ENCODE peak calls at places on chromosomes 2 and 18, in five cellular contexts. K is GM23338, B is PC-3, F is neural progenitor cell, G is MM.1S. U is an unnamed sample. For H3F3A, the result is how much of the 10 kb centered on the place peaks cover.

GRCh38 chr2:204871246-204871953 is 326.1 kb downstream of the PARD3B start:
- DNase-seq in B (peak), F (peak), K (peak), G (no peak), U (no peak)

GRCh38 chr18:7601249-7601620 is 34.1 kb downstream of the PTPRM start:
- DNase-seq in F (no peak), B (peak), K (peak), G (peak), U (no peak)

GRCh38 chr2:143615617-143616016 is 486.4 kb downstream of the ARHGAP15 start:
- DNase-seq in F (no peak), B (no peak), G (no peak), K (no peak), U (no peak)

GRCh38 chr2:23286765-23287155 is 98.2 kb upstream of the KLHL29 start:
- DNase-seq in G (no peak), K (no peak), F (no peak), B (peak), U (no peak)

GRCh38 chr2:185127412-185127811 is 529.1 kb downstream of the ZNF804A start:
- DNase-seq in G (no peak), K (no peak), F (no peak), B (peak), U (no peak)

GRCh38 chr2:239246723-239247122 is 154.1 kb downstream of the HDAC4 start:
- DNase-seq in B (peak), G (no peak), F (no peak), K (no peak), U (peak)

GRCh38 chr18:62738638-62739037 is 23.3 kb downstream of the PHLPP1 start:
- DNase-seq in B (no peak), K (no peak), F (no peak), G (peak), U (no peak)

GRCh38 chr2:113342650-113343049 is 63.9 kb upstream of the PAX8 start:
- DNase-seq in K (no peak), G (no peak), F (no peak), B (no peak), U (no peak)

GRCh38 chr18:48790226-48790863 is 160.4 kb downstream of the SMAD7 start:
- DNase-seq in F (no peak), G (no peak), B (no peak), K (no peak), U (no peak)

GRCh38 chr2:166957686-166958085 is 69.4 kb downstream of the XIRP2 start:
- DNase-seq in B (no peak), K (no peak), G (no peak), F (no peak), U (no peak)

GRCh38 chr2:108884629-108885028 is 98.1 kb downstream of the CCDC138 start:
- DNase-seq in F (peak), G (no peak), K (peak), B (no peak), U (no peak)

GRCh38 chr2:240458900-240459391 is 23.5 kb downstream of the GPC1 start:
- DNase-seq in F (no peak), G (no peak), K (no peak), B (no peak), U (no peak)

GRCh38 chr2:30230855-30231725 is at the start of gene LBH:
- DNase-seq in F (peak), B (no peak), G (peak), K (peak), U (no peak)

GRCh38 chr2:30232801-30233130 is 1.4 kb downstream of the LBH start:
- DNase-seq in K (no peak), F (no peak), B (no peak), G (no peak), U (no peak)

GRCh38 chr2:30230479-30230854 is 867 bp upstream of the LBH start:
- DNase-seq in B (no peak), F (peak), K (peak), G (no peak), U (no peak)

GRCh38 chr2:30232027-30232800 is 880 bp downstream of the LBH start:
- DNase-seq in K (peak), F (peak), B (no peak), G (no peak), U (peak)

GRCh38 chr2:30231726-30232026 is 342 bp downstream of the LBH start:
- DNase-seq in G (no peak), F (no peak), K (no peak), B (no peak), U (no peak)
- TF ChIP-seq EZH2 in G (no peak), F (no peak), K (no peak), B (no peak), U (no peak)

GRCh38 chr2:215687149-215688031 is 251.5 kb upstream of the FN1 start:
- DNase-seq in B (no peak), G (no peak), K (no peak), F (no peak), U (no peak)
- H3F3A ChIP-seq in B (under half), G (under half), K (under half), F (under half), U (under half)

GRCh38 chr18:59264651-59265245 is 8.5 kb downstream of the RAX start:
- DNase-seq in F (peak), G (no peak), K (peak), B (no peak), U (no peak)

GRCh38 chr18:59266459-59266858 is 6.8 kb downstream of the RAX start:
- DNase-seq in B (no peak), F (no peak), K (no peak), G (no peak), U (no peak)

GRCh38 chr18:59264136-59264571 is 9.1 kb downstream of the RAX start:
- DNase-seq in G (no peak), F (peak), B (no peak), K (peak), U (no peak)

GRCh38 chr18:59266019-59266369 is 7.3 kb downstream of the RAX start:
- DNase-seq in G (no peak), B (no peak), K (peak), F (no peak), U (no peak)

DNA sequence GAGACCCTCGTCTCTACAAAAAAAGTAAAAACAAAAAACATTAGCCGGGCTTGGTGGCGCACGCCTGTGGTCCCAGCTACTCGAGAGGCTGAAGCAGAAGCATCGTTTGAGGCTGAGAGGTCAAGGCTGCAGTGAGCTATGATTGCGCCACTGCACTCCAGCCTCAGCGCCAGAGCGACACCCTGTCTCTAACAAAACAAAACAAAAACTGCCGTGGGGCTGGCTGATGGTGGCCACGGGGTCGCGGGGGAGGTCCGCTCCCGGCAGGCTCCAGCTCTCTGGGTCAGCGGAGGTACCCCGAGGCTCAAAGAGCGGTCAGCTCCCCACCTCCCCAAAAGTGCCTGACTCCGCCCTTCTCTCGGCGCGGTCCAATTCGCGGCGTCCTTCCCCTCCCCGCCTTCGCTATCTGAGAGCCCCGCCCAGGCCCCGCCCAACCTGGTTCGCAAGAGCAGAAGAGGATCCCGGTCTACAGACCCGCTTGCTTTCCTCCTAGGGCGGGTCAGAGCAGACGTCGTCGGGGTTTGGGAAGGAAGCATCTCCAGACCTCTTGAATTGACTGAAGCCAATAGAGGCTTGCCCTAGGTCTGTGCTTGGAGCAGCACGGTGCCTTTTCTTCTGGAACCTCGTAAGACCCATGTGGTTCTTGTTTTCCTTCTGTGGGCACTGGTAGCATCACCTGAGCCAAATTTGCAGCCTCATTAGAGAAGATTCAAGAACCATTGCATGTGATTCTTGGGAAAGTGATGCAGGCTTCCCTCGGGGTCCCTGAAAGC is 7.8 kb downstream of the RAX start:
- DNase-seq in F (peak), B (no peak), G (no peak), K (peak), U (no peak)
- TF ChIP-seq EZH2 in F (peak), B (no peak), G (no peak), K (peak), U (no peak)

DNA sequence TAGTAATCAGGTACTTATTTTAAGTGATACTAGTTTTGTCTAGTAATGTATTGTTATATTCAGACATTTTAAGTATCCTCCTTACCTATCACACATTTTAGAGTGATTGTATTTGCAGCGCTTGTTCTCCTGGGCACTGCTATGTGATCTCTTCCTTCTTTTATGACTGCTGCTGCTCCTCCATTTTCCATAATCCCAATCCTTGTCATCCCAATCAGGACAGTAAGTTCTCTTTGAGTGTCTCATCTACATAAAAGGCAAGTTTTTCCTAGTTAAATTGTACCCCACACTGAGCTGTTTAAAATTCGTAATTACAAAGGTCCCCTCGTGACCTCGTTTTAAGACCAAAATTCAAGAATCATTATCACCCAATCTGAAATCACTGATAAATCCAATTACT is 2.8 kb downstream of the CLK1 start:
- DNase-seq in K (peak), B (no peak), F (no peak), G (no peak), U (no peak)
- H3F3A ChIP-seq in K (under half), B (under half), F (under half), G (under half), U (under half)

DNA sequence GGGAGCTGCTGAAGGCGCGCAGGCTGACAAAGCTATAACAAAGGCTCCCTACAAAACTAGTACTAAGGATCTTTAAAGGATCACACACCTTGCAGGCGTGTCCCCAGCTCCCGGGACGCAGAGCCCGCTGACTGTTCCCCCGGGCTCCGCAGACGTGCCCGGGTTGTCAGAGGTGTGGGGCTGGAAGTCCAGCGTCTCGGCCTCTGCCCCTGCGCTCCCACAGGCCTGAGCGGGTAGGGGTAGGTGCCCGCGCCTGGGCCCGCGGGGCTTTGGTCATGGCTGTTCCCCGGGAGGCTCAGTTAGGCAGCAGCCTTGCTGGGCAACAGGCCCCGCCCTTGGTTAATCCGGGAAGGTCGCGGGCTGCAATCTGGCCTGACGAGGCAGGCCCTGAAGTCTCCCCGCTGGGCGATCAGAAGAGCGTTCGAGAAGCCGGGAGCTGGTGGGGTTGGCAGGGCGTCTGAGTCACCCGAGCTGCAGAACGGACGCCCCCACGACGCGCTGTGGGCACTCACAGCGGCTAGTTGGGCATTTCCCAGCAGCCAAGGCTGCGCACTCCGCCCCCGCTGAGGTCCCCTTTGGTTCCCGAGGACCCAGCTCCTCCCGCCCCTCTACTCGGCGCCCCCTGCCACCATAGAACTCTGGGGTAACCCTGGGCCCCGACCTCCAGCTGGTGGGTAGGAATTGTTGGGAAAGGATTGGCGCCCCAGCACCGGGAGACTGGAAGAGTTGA is 13.6 kb downstream of the POU3F3 start:
- DNase-seq in G (no peak), K (peak), F (peak), B (no peak), U (no peak)
- TF ChIP-seq EZH2 in G (no peak), K (peak), F (peak), B (no peak), U (no peak)

U was measured in PC-9.